ENCODE peak calls at places on chromosomes 12 and 14, in five cellular contexts. Y is OCI-LY7, K is neural progenitor cell, P is GM23338, M is HCT116. J is an unnamed sample.

GRCh38 chr14:65772901-65773574 is 360.5 kb downstream of the FUT8 start:
- DNase-seq in P (no peak), Y (no peak), M (no peak), K (no peak), J (no peak)

GRCh38 chr12:54126696-54127537 is 61.9 kb downstream of the SMUG1 start:
- DNase-seq in P (peak; percentile 77), Y (no peak), M (no peak), K (peak; percentile 66), J (no peak)

GRCh38 chr12:87816186-87816585 is 213.0 kb downstream of the C12orf50 start:
- DNase-seq in K (no peak), M (no peak), P (no peak), Y (no peak), J (no peak)

GRCh38 chr14:90576581-90576980 is 179.8 kb downstream of the CALM1 start:
- DNase-seq in K (no peak), Y (no peak), M (no peak), P (no peak), J (no peak)

GRCh38 chr14:88203289-88203688 is 119.8 kb downstream of the KCNK10 start:
- DNase-seq in K (no peak), Y (no peak), P (no peak), M (no peak), J (no peak)

GRCh38 chr12:44000309-44000952 is 164.6 kb downstream of the TMEM117 start:
- DNase-seq in P (peak; percentile 89), Y (peak; percentile 55), M (peak; percentile 60), K (peak; percentile 84), J (peak; percentile 80)

GRCh38 chr14:102510616-102511520 is 1.3 kb upstream of the ANKRD9 start:
- DNase-seq in M (no peak), K (peak; percentile 91), Y (peak; percentile 43), P (peak; percentile 94), J (peak; percentile 42)

GRCh38 chr12:57234571-57235011 is 5.1 kb downstream of the SHMT2 start:
- DNase-seq in P (no peak), K (no peak), Y (no peak), M (no peak), J (no peak)

GRCh38 chr12:124376435-124376834 is 81.5 kb downstream of the RFLNA start:
- DNase-seq in P (no peak), Y (no peak), M (no peak), K (no peak), J (no peak)

GRCh38 chr12:26651566-26652188 is 181.3 kb downstream of the ITPR2 start:
- DNase-seq in P (peak; percentile 89), K (peak; percentile 73), Y (peak; percentile 64), M (peak; percentile 41), J (peak; percentile 97)

GRCh38 chr12:49936895-49937294 is 13.6 kb upstream of the AQP2 start:
- DNase-seq in K (no peak), M (no peak), P (no peak), Y (no peak), J (no peak)

GRCh38 chr12:93896427-93896826 is 219.3 kb downstream of the CRADD start:
- DNase-seq in M (no peak), P (peak; percentile 52), K (peak; percentile 8), Y (peak; percentile 2), J (no peak)

GRCh38 chr14:100237735-100238418 is 1.1 kb upstream of the YY1 start:
- DNase-seq in Y (peak; percentile 83), P (peak; percentile 83), M (no peak), K (peak; percentile 84), J (peak; percentile 66)

GRCh38 chr12:92987846-92988621 is 58.9 kb upstream of the EEA1 start:
- DNase-seq in Y (peak; percentile 89), M (no peak), K (peak; percentile 7), P (peak; percentile 16), J (no peak)

GRCh38 chr14:23068792-23069412 is 11.6 kb upstream of the CDH24 start:
- DNase-seq in P (peak; percentile 96), K (peak; percentile 93), M (peak; percentile 88), Y (peak; percentile 87), J (peak; percentile 96)

GRCh38 chr12:10252201-10252600 is 39.5 kb downstream of the GABARAPL1 start:
- DNase-seq in K (no peak), P (no peak), Y (peak; percentile 91), M (no peak), J (no peak)

GRCh38 chr12:31589896-31590729 is 823 bp downstream of the DENND5B start:
- DNase-seq in M (peak; percentile 36), Y (peak; percentile 81), K (peak; percentile 84), P (peak; percentile 72), J (peak; percentile 49)

GRCh38 chr14:100392266-100392850 is 69.2 kb downstream of the SLC25A47 start:
- DNase-seq in K (no peak), M (no peak), P (no peak), Y (no peak), J (no peak)

GRCh38 chr12:27785882-27786570 is 6.0 kb upstream of the MANSC4 start:
- DNase-seq in M (no peak), Y (no peak), K (no peak), P (no peak), J (peak; percentile 93)

GRCh38 chr14:104392001-104392395 is 187.6 kb upstream of the C14orf180 start:
- DNase-seq in P (no peak), K (no peak), M (no peak), Y (peak; percentile 52), J (no peak)

GRCh38 chr14:75279153-75279738 is 618 bp downstream of the FOS start:
- DNase-seq in Y (no peak), P (peak; percentile 46), M (no peak), K (peak; percentile 61), J (no peak)

GRCh38 chr14:50001146-50001998 is 108.5 kb downstream of the ARF6 start:
- DNase-seq in K (no peak), P (peak; percentile 45), Y (peak; percentile 80), M (peak; percentile 87), J (peak; percentile 93)

GRCh38 chr12:76137611-76138010 is 53.1 kb upstream of the NAP1L1 start:
- DNase-seq in Y (no peak), K (no peak), M (no peak), P (peak; percentile 2), J (no peak)

GRCh38 chr12:86683568-86683991 is 427.4 kb upstream of the MGAT4C start:
- DNase-seq in K (no peak), Y (no peak), P (no peak), M (no peak), J (no peak)

GRCh38 chr12:26791328-26791791 is 41.6 kb downstream of the ITPR2 start:
- DNase-seq in K (no peak), M (no peak), Y (peak; percentile 9), P (no peak), J (no peak)

GRCh38 chr12:101759396-101760047 is 20.3 kb upstream of the SYCP3 start:
- DNase-seq in P (peak; percentile 62), Y (peak; percentile 62), M (peak; percentile 13), K (peak; percentile 46), J (peak; percentile 72)

GRCh38 chr12:84974177-84974815 is 61.7 kb upstream of the SLC6A15 start:
- DNase-seq in K (no peak), M (no peak), Y (no peak), P (no peak), J (no peak)

GRCh38 chr12:57759360-57759980 is 4.6 kb downstream of the MARCHF9 start:
- DNase-seq in P (peak; percentile 60), K (no peak), M (no peak), Y (peak; percentile 68), J (peak; percentile 56)

GRCh38 chr14:51056431-51056830 is 38.5 kb downstream of the TRIM9 start:
- DNase-seq in Y (no peak), P (no peak), M (no peak), K (no peak), J (no peak)

GRCh38 chr12:58809064-58809607 is 111.2 kb downstream of the LRIG3 start:
- DNase-seq in P (no peak), Y (no peak), K (no peak), M (no peak), J (no peak)
- TF ChIP-seq EZH2phosphoT487 in P (no peak), Y (no peak), K (no peak), M (no peak), J (no peak)

DNA sequence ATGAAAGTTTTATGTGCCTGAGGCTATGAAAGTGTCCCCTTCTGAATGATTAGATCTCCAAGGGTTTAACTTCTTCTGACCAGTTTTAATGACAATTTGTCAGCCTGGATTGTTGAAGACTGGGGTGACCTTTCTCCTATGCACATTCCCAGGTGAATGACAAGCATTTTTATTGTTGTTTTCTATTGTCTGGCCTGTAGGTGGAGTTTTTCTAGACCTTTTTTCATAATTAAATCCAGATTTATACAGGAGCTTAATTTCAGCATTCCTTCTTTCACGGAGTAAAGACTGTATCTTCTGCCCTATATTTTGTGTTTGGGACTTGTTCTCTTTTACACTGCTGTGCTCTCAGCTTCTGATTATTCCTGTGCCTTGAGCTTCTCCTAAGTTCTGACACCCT is 125.0 kb upstream of the FAR2 start:
- DNase-seq in K (no peak), P (peak; percentile 15), M (no peak), Y (no peak), J (peak; percentile 61)
- TF ChIP-seq CTCF in K (peak; percentile 35), P (peak; percentile 55), M (peak; percentile 23), Y (peak; percentile 56), J (peak; percentile 96)

GRCh38 chr14:36666416-36667206 is 5.0 kb downstream of the PAX9 start:
- DNase-seq in K (peak; percentile 75), P (peak; percentile 81), Y (no peak), M (no peak), J (peak; percentile 38)

GRCh38 chr14:36667679-36668078 is 6.0 kb downstream of the PAX9 start:
- DNase-seq in P (no peak), M (no peak), Y (no peak), K (no peak), J (peak; percentile 26)

GRCh38 chr14:36663404-36664321 is 2.0 kb downstream of the PAX9 start:
- DNase-seq in M (no peak), K (peak; percentile 72), Y (no peak), P (peak; percentile 79), J (peak; percentile 37)

GRCh38 chr14:36664322-36665193 is 2.9 kb downstream of the PAX9 start:
- DNase-seq in K (no peak), M (no peak), P (no peak), Y (no peak), J (peak; percentile 25)

DNA sequence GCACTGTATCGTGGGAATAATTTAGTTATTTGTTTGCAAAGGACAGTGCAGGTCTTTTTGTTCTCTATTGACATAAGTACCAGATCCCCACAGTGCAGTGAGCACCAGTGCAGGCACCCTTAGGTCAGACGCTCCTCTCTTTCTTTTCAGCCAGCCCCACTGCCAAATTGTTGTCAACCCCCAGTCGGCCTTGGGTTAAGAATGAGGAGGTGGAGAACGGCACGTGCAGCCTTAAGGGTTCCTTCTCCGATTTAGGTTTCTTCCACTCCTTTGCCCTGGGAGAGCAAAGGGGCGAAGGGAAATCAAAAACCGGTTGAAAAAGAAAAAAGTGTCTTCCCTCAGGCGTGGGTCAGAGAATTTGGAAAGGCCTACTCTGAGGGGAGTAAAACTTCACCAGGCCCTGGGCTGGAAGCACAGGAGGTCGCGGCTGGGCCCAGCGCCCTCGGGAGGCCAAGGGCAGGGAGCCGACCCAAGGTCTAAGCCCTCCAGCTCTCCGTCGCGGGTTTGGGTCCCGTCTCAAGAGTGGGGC is 4.3 kb downstream of the PAX9 start:
- DNase-seq in P (peak; percentile 50), Y (no peak), K (no peak), M (no peak), J (peak; percentile 47)
- H3K4me3 ChIP-seq in P (peak overlapping the region; percentile 60), Y (no peak overlapping the region), K (peak overlapping the region; percentile 42), M (no peak overlapping the region), J (peak overlapping the region; percentile 89)

GRCh38 chr14:29846339-29847129 is 81.1 kb downstream of the PRKD1 start:
- DNase-seq in Y (no peak), K (no peak), P (no peak), M (no peak), J (no peak)
- TF ChIP-seq EZH2phosphoT487 in Y (no peak), K (no peak), P (no peak), M (no peak), J (no peak)

GRCh38 chr12:45220366-45220931 is 4.6 kb downstream of the ANO6 start:
- DNase-seq in K (no peak), Y (no peak), P (no peak), M (no peak), J (peak; percentile 62)
- TF ChIP-seq CTCF in K (no peak), Y (no peak), P (no peak), M (no peak), J (no peak)